ENCODE peak calls at places on chromosomes 4 and X, in seven cellular contexts. One of them, this sample, is unnamed.

GRCh38 chr4:33270403-33270802 is 2550.2 kb downstream of the PCDH7 start:
- DNase-seq in T-helper 2 cell: no peak
- DNase-seq in LoVo: no peak
- DNase-seq in HFF-Myc: no peak
- DNase-seq in RCC 7860: no peak
- DNase-seq in heart right ventricle: no peak
- DNase-seq in activated naive CD4-positive, alpha-beta T cell: no peak
- DNase-seq in this sample: no peak

GRCh38 chr4:7905461-7905915 is 34.2 kb downstream of the AFAP1 start:
- DNase-seq in LoVo: no peak
- DNase-seq in RCC 7860: no peak
- DNase-seq in T-helper 2 cell: no peak
- DNase-seq in HFF-Myc: peak; percentile 20
- DNase-seq in activated naive CD4-positive, alpha-beta T cell: no peak
- DNase-seq in heart right ventricle: peak; percentile 53
- DNase-seq in this sample: no peak

GRCh38 chrX:110418220-110418856 is 59.7 kb downstream of the RTL9 start:
- DNase-seq in RCC 7860: no peak
- DNase-seq in activated naive CD4-positive, alpha-beta T cell: no peak
- DNase-seq in HFF-Myc: no peak
- DNase-seq in heart right ventricle: peak; percentile 3
- DNase-seq in T-helper 2 cell: no peak
- DNase-seq in LoVo: no peak
- DNase-seq in this sample: peak; percentile 36

GRCh38 chrX:24201216-24201615 is 51.7 kb downstream of the ZFX start:
- DNase-seq in activated naive CD4-positive, alpha-beta T cell: no peak
- DNase-seq in T-helper 2 cell: no peak
- DNase-seq in HFF-Myc: no peak
- DNase-seq in RCC 7860: no peak
- DNase-seq in heart right ventricle: no peak
- DNase-seq in LoVo: no peak
- DNase-seq in this sample: no peak

GRCh38 chrX:108131471-108131870 is 39.9 kb downstream of the ATG4A start:
- DNase-seq in HFF-Myc: no peak
- DNase-seq in activated naive CD4-positive, alpha-beta T cell: no peak
- DNase-seq in LoVo: no peak
- DNase-seq in heart right ventricle: peak; percentile 6
- DNase-seq in T-helper 2 cell: no peak
- DNase-seq in RCC 7860: peak; percentile 62
- DNase-seq in this sample: peak; percentile 12

GRCh38 chr4:5524900-5525299 is 183.5 kb downstream of the EVC2 start:
- DNase-seq in T-helper 2 cell: no peak
- DNase-seq in heart right ventricle: peak; percentile 43
- DNase-seq in RCC 7860: no peak
- DNase-seq in LoVo: no peak
- DNase-seq in HFF-Myc: peak; percentile 27
- DNase-seq in activated naive CD4-positive, alpha-beta T cell: no peak
- DNase-seq in this sample: peak; percentile 84

GRCh38 chr4:14236359-14236758 is 608.8 kb upstream of the BOD1L1 start:
- DNase-seq in T-helper 2 cell: no peak
- DNase-seq in heart right ventricle: no peak
- DNase-seq in HFF-Myc: no peak
- DNase-seq in LoVo: no peak
- DNase-seq in activated naive CD4-positive, alpha-beta T cell: no peak
- DNase-seq in RCC 7860: no peak
- DNase-seq in this sample: no peak

GRCh38 chr4:174427562-174428140 is 94.6 kb downstream of the HPGD start:
- DNase-seq in RCC 7860: no peak
- DNase-seq in T-helper 2 cell: no peak
- DNase-seq in HFF-Myc: no peak
- DNase-seq in heart right ventricle: no peak
- DNase-seq in LoVo: no peak
- DNase-seq in activated naive CD4-positive, alpha-beta T cell: no peak
- DNase-seq in this sample: no peak

GRCh38 chr4:13558881-13559280 is 14.6 kb upstream of the NKX3-2 start:
- DNase-seq in activated naive CD4-positive, alpha-beta T cell: no peak
- DNase-seq in RCC 7860: no peak
- DNase-seq in HFF-Myc: no peak
- DNase-seq in LoVo: no peak
- DNase-seq in T-helper 2 cell: no peak
- DNase-seq in heart right ventricle: no peak
- DNase-seq in this sample: no peak

GRCh38 chr4:25928320-25928955 is 14.4 kb downstream of the SMIM20 start:
- DNase-seq in LoVo: no peak
- DNase-seq in heart right ventricle: no peak
- DNase-seq in RCC 7860: no peak
- DNase-seq in HFF-Myc: no peak
- DNase-seq in activated naive CD4-positive, alpha-beta T cell: no peak
- DNase-seq in T-helper 2 cell: no peak
- DNase-seq in this sample: no peak

GRCh38 chr4:78059524-78059889 is 2.4 kb downstream of the FRAS1 start:
- DNase-seq in HFF-Myc: peak; percentile 90
- DNase-seq in LoVo: peak; percentile 78
- DNase-seq in T-helper 2 cell: no peak
- DNase-seq in heart right ventricle: peak; percentile 39
- DNase-seq in RCC 7860: peak; percentile 33
- DNase-seq in activated naive CD4-positive, alpha-beta T cell: no peak
- DNase-seq in this sample: peak; percentile 63

GRCh38 chr4:76251448-76252270 is at the start of gene FAM47E:
- DNase-seq in RCC 7860: peak; percentile 51
- DNase-seq in activated naive CD4-positive, alpha-beta T cell: no peak
- DNase-seq in heart right ventricle: peak; percentile 72
- DNase-seq in HFF-Myc: no peak
- DNase-seq in T-helper 2 cell: no peak
- DNase-seq in LoVo: peak; percentile 76
- DNase-seq in this sample: peak; percentile 82

GRCh38 chr4:15381806-15382338 is 46.0 kb upstream of the C1QTNF7 start:
- DNase-seq in RCC 7860: no peak
- DNase-seq in LoVo: no peak
- DNase-seq in activated naive CD4-positive, alpha-beta T cell: no peak
- DNase-seq in HFF-Myc: no peak
- DNase-seq in heart right ventricle: no peak
- DNase-seq in T-helper 2 cell: no peak
- DNase-seq in this sample: no peak

GRCh38 chr4:8019396-8020365 is 80.0 kb upstream of the AFAP1 start:
- DNase-seq in HFF-Myc: no peak
- DNase-seq in T-helper 2 cell: no peak
- DNase-seq in heart right ventricle: no peak
- DNase-seq in LoVo: no peak
- DNase-seq in RCC 7860: no peak
- DNase-seq in activated naive CD4-positive, alpha-beta T cell: no peak
- DNase-seq in this sample: no peak

GRCh38 chr4:76601791-76602190 is 166.8 kb downstream of the SHROOM3 start:
- DNase-seq in heart right ventricle: no peak
- DNase-seq in T-helper 2 cell: no peak
- DNase-seq in LoVo: no peak
- DNase-seq in HFF-Myc: no peak
- DNase-seq in activated naive CD4-positive, alpha-beta T cell: no peak
- DNase-seq in RCC 7860: no peak
- DNase-seq in this sample: no peak

GRCh38 chr4:139036885-139037284 is 21.3 kb downstream of the NOCT start:
- DNase-seq in heart right ventricle: no peak
- DNase-seq in activated naive CD4-positive, alpha-beta T cell: no peak
- DNase-seq in RCC 7860: no peak
- DNase-seq in T-helper 2 cell: no peak
- DNase-seq in LoVo: no peak
- DNase-seq in HFF-Myc: no peak
- DNase-seq in this sample: no peak

GRCh38 chrX:95885074-95885473 is 799.6 kb upstream of the DIAPH2 start:
- DNase-seq in activated naive CD4-positive, alpha-beta T cell: no peak
- DNase-seq in T-helper 2 cell: no peak
- DNase-seq in RCC 7860: no peak
- DNase-seq in HFF-Myc: no peak
- DNase-seq in heart right ventricle: peak; percentile 3
- DNase-seq in LoVo: no peak
- DNase-seq in this sample: peak; percentile 92

GRCh38 chrX:134895785-134896184 is 95.0 kb upstream of the SMIM10 start:
- DNase-seq in RCC 7860: no peak
- DNase-seq in activated naive CD4-positive, alpha-beta T cell: no peak
- DNase-seq in LoVo: no peak
- DNase-seq in HFF-Myc: no peak
- DNase-seq in heart right ventricle: no peak
- DNase-seq in T-helper 2 cell: no peak
- DNase-seq in this sample: no peak

GRCh38 chr4:1043658-1044468 is 32.4 kb downstream of the FGFRL1 start:
- DNase-seq in heart right ventricle: peak; percentile 76
- DNase-seq in T-helper 2 cell: no peak
- DNase-seq in LoVo: peak; percentile 86
- DNase-seq in activated naive CD4-positive, alpha-beta T cell: no peak
- DNase-seq in HFF-Myc: peak; percentile 93
- DNase-seq in RCC 7860: peak; percentile 99
- DNase-seq in this sample: peak; percentile 97

GRCh38 chr4:15031993-15032660 is 29.8 kb downstream of the CPEB2 start:
- DNase-seq in activated naive CD4-positive, alpha-beta T cell: no peak
- DNase-seq in HFF-Myc: no peak
- DNase-seq in T-helper 2 cell: no peak
- DNase-seq in RCC 7860: no peak
- DNase-seq in LoVo: no peak
- DNase-seq in heart right ventricle: no peak
- DNase-seq in this sample: no peak

GRCh38 chrX:7485041-7485440 is 337.1 kb upstream of the PUDP start:
- DNase-seq in LoVo: no peak
- DNase-seq in HFF-Myc: no peak
- DNase-seq in activated naive CD4-positive, alpha-beta T cell: no peak
- DNase-seq in RCC 7860: no peak
- DNase-seq in heart right ventricle: no peak
- DNase-seq in T-helper 2 cell: no peak
- DNase-seq in this sample: no peak

GRCh38 chr4:158356331-158356730 is 146.0 kb downstream of the TMEM144 start:
- DNase-seq in LoVo: no peak
- DNase-seq in HFF-Myc: no peak
- DNase-seq in activated naive CD4-positive, alpha-beta T cell: no peak
- DNase-seq in RCC 7860: no peak
- DNase-seq in T-helper 2 cell: no peak
- DNase-seq in heart right ventricle: no peak
- DNase-seq in this sample: no peak

GRCh38 chr4:87865288-87865687 is 32.5 kb downstream of the MEPE start:
- DNase-seq in heart right ventricle: no peak
- DNase-seq in RCC 7860: no peak
- DNase-seq in LoVo: no peak
- DNase-seq in activated naive CD4-positive, alpha-beta T cell: no peak
- DNase-seq in T-helper 2 cell: no peak
- DNase-seq in HFF-Myc: no peak
- DNase-seq in this sample: peak; percentile 78